ENCODE peak calls at places on chromosomes 6 and 20, in nine cellular contexts. W is A549, N is stomach, U is transverse colon, E is tibial nerve, D is upper lobe of left lung, F is H1, G is K562, C is GM12878. Y is an unnamed sample.

GRCh38 chr6:110140650-110141049 is 38.8 kb downstream of the WASF1 start:
- DNase-seq in F (no peak), N (no peak), C (no peak), E (no peak), G (peak), U (no peak), W (peak), D (no peak), Y (no peak)

GRCh38 chr20:47126374-47126705 is 230.2 kb downstream of the ZMYND8 start:
- DNase-seq in W (no peak), E (no peak), D (no peak), N (no peak), F (no peak), G (no peak), C (no peak), U (no peak), Y (no peak)

GRCh38 chr6:130203370-130203769 is 19.4 kb downstream of the SAMD3 start:
- DNase-seq in F (no peak), U (no peak), N (no peak), E (no peak), W (no peak), D (no peak), G (no peak), C (no peak), Y (no peak)

GRCh38 chr6:14863896-14864850 is 381.7 kb upstream of the JARID2 start:
- DNase-seq in C (no peak), D (no peak), N (no peak), F (no peak), U (no peak), G (peak), W (no peak), E (no peak), Y (no peak)

GRCh38 chr20:46174469-46175126 is 56.5 kb downstream of the CD40 start:
- DNase-seq in C (no peak), W (peak), E (peak), F (peak), G (peak), U (peak), D (peak), N (peak), Y (peak)

GRCh38 chr20:57718490-57719009 is 8.7 kb upstream of the PMEPA1 start:
- DNase-seq in D (peak), F (peak), G (peak), W (peak), N (peak), E (peak), C (peak), U (peak), Y (peak)

GRCh38 chr6:15336905-15337583 is 91.2 kb downstream of the JARID2 start:
- DNase-seq in C (no peak), U (no peak), D (no peak), G (no peak), W (no peak), E (no peak), N (no peak), F (no peak), Y (no peak)

GRCh38 chr6:158057213-158057987 is 75.7 kb downstream of the SYNJ2 start:
- DNase-seq in G (no peak), N (no peak), U (no peak), W (peak), F (no peak), E (no peak), D (no peak), C (no peak), Y (no peak)

GRCh38 chr6:26087284-26088115 is at the start of gene HFE:
- DNase-seq in U (peak), F (no peak), C (no peak), N (peak), D (peak), G (peak), E (peak), W (peak), Y (peak)
- TF ChIP-seq EP300 in U (no peak), F (no peak), C (no peak), N (no peak), D (no peak), G (no peak), E (peak), W (no peak), Y (no peak)

DNA sequence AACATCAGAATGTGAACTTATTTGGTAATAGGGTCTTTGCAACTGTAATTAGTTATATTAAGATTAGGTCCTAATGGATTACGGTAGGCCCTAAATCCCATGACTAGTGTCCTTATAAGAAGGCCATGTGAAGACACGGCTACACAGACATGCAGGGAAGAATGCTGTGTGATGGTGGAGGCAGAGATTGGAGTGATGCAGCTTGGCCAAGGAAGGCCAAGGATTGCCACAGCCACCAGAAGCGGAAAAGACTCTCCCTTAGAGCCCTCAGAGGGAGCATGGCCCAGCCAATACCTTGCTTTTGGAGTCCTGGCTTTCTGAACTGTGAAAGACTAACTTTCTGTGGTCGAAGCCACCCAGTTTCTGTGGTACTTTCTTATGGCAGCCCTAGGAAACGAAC is 9.7 kb upstream of the SMIM13 start:
- DNase-seq in N (no peak), G (no peak), C (no peak), W (no peak), D (no peak), U (no peak), E (no peak), F (no peak), Y (no peak)
- TF ChIP-seq CTCF in N (no peak), G (no peak), C (no peak), W (no peak), D (no peak), U (no peak), E (no peak), F (no peak), Y (no peak)

GRCh38 chr6:166601956-166602355 is 15.5 kb upstream of the RAMACL start:
- DNase-seq in U (no peak), D (no peak), G (no peak), F (no peak), W (no peak), C (no peak), N (no peak), E (no peak), Y (no peak)

GRCh38 chr6:166604328-166604727 is 17.9 kb upstream of the RAMACL start:
- DNase-seq in D (no peak), U (no peak), C (no peak), W (no peak), F (no peak), N (no peak), G (no peak), E (no peak), Y (no peak)

GRCh38 chr6:166604911-166605310 is 18.4 kb upstream of the RAMACL start:
- DNase-seq in E (no peak), U (no peak), D (peak), C (no peak), W (no peak), F (no peak), G (no peak), N (no peak), Y (no peak)

GRCh38 chr6:166600932-166601331 is 14.5 kb upstream of the RAMACL start:
- DNase-seq in D (no peak), E (no peak), F (no peak), W (no peak), C (no peak), G (no peak), U (no peak), N (no peak), Y (no peak)

GRCh38 chr6:166602928-166603690 is 16.6 kb upstream of the RAMACL start:
- DNase-seq in F (no peak), U (no peak), W (no peak), E (no peak), C (no peak), D (peak), N (no peak), G (no peak), Y (no peak)
- TF ChIP-seq EP300 in F (no peak), U (no peak), W (no peak), E (no peak), C (no peak), D (no peak), N (no peak), G (no peak), Y (no peak)

DNA sequence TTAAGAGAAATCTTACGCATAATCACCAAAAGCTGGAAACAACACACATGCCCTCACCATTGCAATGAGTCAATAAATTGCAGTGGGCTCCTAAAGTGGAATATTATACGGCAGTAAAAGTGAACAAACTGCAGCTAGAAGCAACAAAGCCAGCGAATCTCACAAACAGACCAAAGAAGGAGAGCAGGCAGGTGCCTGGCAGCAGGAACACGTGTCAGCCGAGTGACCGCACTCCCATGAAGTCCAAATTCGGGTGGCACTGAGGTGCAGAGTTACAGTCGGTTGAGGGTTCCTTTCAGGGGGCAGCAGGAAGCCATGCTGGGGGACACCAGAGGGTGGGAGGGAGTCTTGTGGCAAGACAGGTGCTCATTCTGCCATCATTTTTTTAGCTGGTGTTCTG is 313.1 kb downstream of the TAF4 start:
- DNase-seq in E (no peak), U (no peak), G (no peak), C (no peak), N (no peak), W (no peak), F (no peak), D (no peak), Y (no peak)
- TF ChIP-seq CTCF in E (no peak), U (no peak), G (no peak), C (no peak), N (no peak), W (no peak), F (no peak), D (no peak), Y (no peak)

GRCh38 chr6:122839477-122839876 is 50.4 kb downstream of the SMPDL3A start:
- DNase-seq in W (peak), D (peak), C (no peak), E (peak), G (peak), F (no peak), N (peak), U (peak), Y (peak)
- TF ChIP-seq EP300 in W (no peak), D (no peak), C (no peak), E (no peak), G (no peak), F (no peak), N (no peak), U (no peak), Y (no peak)

GRCh38 chr6:25051083-25051482 is 115.3 kb upstream of the RIPOR2 start:
- DNase-seq in F (no peak), E (no peak), G (no peak), D (no peak), W (no peak), N (no peak), C (no peak), U (no peak), Y (no peak)

GRCh38 chr6:25054469-25054868 is 118.7 kb upstream of the RIPOR2 start:
- DNase-seq in W (no peak), G (no peak), D (no peak), C (no peak), U (no peak), E (no peak), N (no peak), F (no peak), Y (no peak)

GRCh38 chr6:25056130-25056529 is 120.4 kb upstream of the RIPOR2 start:
- DNase-seq in N (no peak), C (no peak), F (no peak), G (no peak), W (no peak), D (peak), U (peak), E (no peak), Y (no peak)

GRCh38 chr6:25052181-25052580 is 116.4 kb upstream of the RIPOR2 start:
- DNase-seq in U (peak), D (no peak), N (no peak), E (no peak), W (no peak), C (no peak), G (no peak), F (no peak), Y (no peak)

DNA sequence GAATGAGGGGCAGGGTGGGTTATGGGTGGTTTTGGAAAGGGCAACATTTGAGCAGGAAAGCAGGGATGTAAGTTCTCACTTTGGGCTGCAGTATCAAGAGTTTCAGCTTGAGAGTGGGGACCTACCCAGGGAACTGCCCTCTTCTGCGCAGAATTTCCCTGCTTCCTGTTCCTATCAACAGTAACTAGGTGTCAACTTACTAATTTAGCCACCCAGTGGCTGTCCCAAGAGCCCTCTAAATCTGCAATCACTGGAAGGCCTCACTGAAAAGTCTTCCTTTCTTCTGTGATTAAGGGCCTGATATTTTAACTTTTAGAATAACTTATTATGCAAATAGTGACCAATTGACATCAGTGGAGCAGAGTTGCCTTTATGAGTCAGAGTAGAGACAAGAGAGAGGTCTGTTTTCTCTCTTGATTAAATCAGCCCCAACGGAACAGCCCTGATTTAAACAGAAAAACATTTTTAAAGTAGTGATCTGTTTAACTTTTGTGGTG is 118.2 kb upstream of the RIPOR2 start:
- DNase-seq in D (peak), U (no peak), E (peak), W (no peak), N (no peak), C (no peak), G (no peak), F (no peak), Y (no peak)
- TF ChIP-seq CTCF in D (no peak), U (no peak), E (no peak), W (no peak), N (no peak), C (peak), G (no peak), F (no peak), Y (no peak)

GRCh38 chr6:18536693-18537092 is 149.5 kb downstream of the RNF144B start:
- DNase-seq in C (no peak), D (no peak), G (no peak), F (no peak), N (no peak), U (no peak), E (no peak), W (no peak), Y (no peak)
- TF ChIP-seq EP300 in C (no peak), D (no peak), G (no peak), F (no peak), N (no peak), U (no peak), E (no peak), W (no peak), Y (no peak)

GRCh38 chr20:56422131-56422823 is 10.2 kb downstream of the CASS4 start:
- DNase-seq in D (no peak), F (no peak), E (no peak), C (no peak), W (peak), G (peak), U (no peak), N (no peak), Y (no peak)
- TF ChIP-seq CTCF in D (no peak), F (no peak), E (no peak), C (no peak), W (no peak), G (peak), U (no peak), N (no peak), Y (no peak)

DNA sequence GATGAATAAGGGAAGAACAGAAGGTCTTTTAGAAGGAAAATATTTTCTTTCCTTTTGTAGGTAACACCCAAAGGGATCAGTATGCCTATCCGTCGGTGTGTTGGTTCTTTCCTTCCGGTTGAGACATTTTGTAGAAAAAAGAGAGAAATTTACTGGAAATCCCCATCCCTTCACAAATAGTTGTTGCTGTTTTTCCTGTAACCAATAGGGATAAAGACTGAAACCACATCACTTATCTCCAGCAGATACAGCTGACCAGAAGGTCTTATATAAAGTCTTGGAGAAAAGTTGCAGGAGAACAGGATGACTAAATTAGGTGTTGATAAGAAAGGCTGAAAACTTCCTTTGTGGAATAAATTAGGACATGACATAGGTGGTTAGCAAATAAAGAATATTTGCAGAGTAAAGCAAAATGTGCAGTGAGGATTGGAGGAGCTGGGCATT is 14.8 kb upstream of the HLA-DRB1 start:
- DNase-seq in E (no peak), C (peak), U (no peak), W (no peak), D (no peak), F (no peak), G (no peak), N (no peak), Y (no peak)
- TF ChIP-seq EP300 in E (no peak), C (no peak), U (no peak), W (no peak), D (no peak), F (no peak), G (no peak), N (no peak), Y (no peak)